ENCODE peak calls at places on chromosomes 6 and 20, in five cellular contexts. One of them, this sample, is unnamed.

GRCh38 chr20:12970372-12970821 is 38.4 kb upstream of the SPTLC3 start:
- DNase-seq in NCI-H1105: no peak
- DNase-seq in left cardiac atrium: no peak
- DNase-seq in H1: no peak
- DNase-seq in EH: peak; percentile 29
- DNase-seq in this sample: peak; percentile 15

GRCh38 chr6:20038805-20039204 is 173.5 kb downstream of the MBOAT1 start:
- DNase-seq in NCI-H1105: no peak
- DNase-seq in left cardiac atrium: no peak
- DNase-seq in H1: no peak
- DNase-seq in EH: peak; percentile 15
- DNase-seq in this sample: no peak

GRCh38 chr6:25862199-25862598 is 11.8 kb downstream of the SLC17A3 start:
- DNase-seq in NCI-H1105: no peak
- DNase-seq in left cardiac atrium: no peak
- DNase-seq in H1: no peak
- DNase-seq in EH: no peak
- DNase-seq in this sample: no peak

GRCh38 chr6:45984347-45984746 is 31.3 kb downstream of the CLIC5 start:
- DNase-seq in NCI-H1105: no peak
- DNase-seq in left cardiac atrium: no peak
- DNase-seq in H1: no peak
- DNase-seq in EH: no peak
- DNase-seq in this sample: no peak

GRCh38 chr20:2519115-2519815 is 10.6 kb upstream of the ZNF343 start:
- DNase-seq in NCI-H1105: no peak
- DNase-seq in left cardiac atrium: no peak
- DNase-seq in H1: no peak
- DNase-seq in EH: peak; percentile 37
- DNase-seq in this sample: no peak

GRCh38 chr6:113690957-113691656 is 166.0 kb upstream of the MARCKS start:
- DNase-seq in NCI-H1105: no peak
- DNase-seq in left cardiac atrium: no peak
- DNase-seq in H1: no peak
- DNase-seq in EH: no peak
- DNase-seq in this sample: no peak

GRCh38 chr6:80769101-80769500 is 662.6 kb downstream of the BCKDHB start:
- DNase-seq in NCI-H1105: no peak
- DNase-seq in left cardiac atrium: no peak
- DNase-seq in H1: no peak
- DNase-seq in EH: peak; percentile 90
- DNase-seq in this sample: no peak

GRCh38 chr6:16639689-16640480 is 121.4 kb downstream of the ATXN1 start:
- DNase-seq in NCI-H1105: no peak
- DNase-seq in left cardiac atrium: no peak
- DNase-seq in H1: no peak
- DNase-seq in EH: peak; percentile 93
- DNase-seq in this sample: no peak

This sample was measured in neuronal stem cell.